ENCODE peak calls at places on chromosomes 7 and 10, in ten cellular contexts. D, Y, R, S, H, U, X, T, F and N are unnamed samples.

GRCh38 chr7:3453398-3453797 is 152.3 kb downstream of the SDK1 start:
- DNase-seq in F (no peak), R (no peak), T (no peak), S (no peak), Y (no peak), D (no peak), U (no peak), H (no peak), X (no peak), N (no peak)

GRCh38 chr10:24707445-24707844 is 16.2 kb downstream of the ARHGAP21 start:
- DNase-seq in F (no peak), D (no peak), H (no peak), R (no peak), S (no peak), T (no peak), Y (no peak), U (no peak), X (no peak), N (no peak)

GRCh38 chr7:78018541-78019456 is 220.2 kb downstream of the PHTF2 start:
- DNase-seq in U (peak), Y (no peak), D (peak), S (peak), R (no peak), X (no peak), F (peak), H (peak), T (peak), N (peak)

GRCh38 chr10:21509391-21510217 is 15.9 kb downstream of the SKIDA1 start:
- DNase-seq in X (no peak), R (no peak), Y (no peak), T (no peak), S (peak), F (no peak), U (no peak), D (no peak), H (peak), N (no peak)

GRCh38 chr7:80884511-80885195 is 34.2 kb downstream of the SEMA3C start:
- DNase-seq in U (no peak), R (no peak), F (no peak), S (no peak), H (no peak), Y (no peak), D (no peak), T (no peak), X (no peak), N (no peak)

GRCh38 chr10:78053201-78053868 is 19.7 kb downstream of the RPS24 start:
- DNase-seq in F (no peak), H (peak), Y (no peak), T (no peak), X (no peak), D (no peak), S (no peak), U (no peak), R (no peak), N (no peak)

GRCh38 chr7:97118306-97118917 is 914 bp downstream of the SDHAF3 start:
- DNase-seq in H (no peak), U (no peak), Y (no peak), R (no peak), F (no peak), S (no peak), T (no peak), D (no peak), X (no peak), N (no peak)

GRCh38 chr10:118472961-118473675 is 122.3 kb downstream of the PRLHR start:
- DNase-seq in T (no peak), S (no peak), D (no peak), F (no peak), Y (no peak), R (no peak), H (no peak), X (no peak), U (no peak), N (no peak)

GRCh38 chr10:129760003-129760315 is 204.1 kb downstream of the EBF3 start:
- DNase-seq in H (no peak), U (no peak), F (no peak), Y (no peak), X (no peak), R (no peak), S (no peak), T (no peak), D (no peak), N (peak)

GRCh38 chr10:121054876-121055275 is 203.7 kb downstream of the WDR11 start:
- DNase-seq in R (no peak), U (no peak), T (no peak), D (no peak), H (no peak), F (no peak), X (no peak), Y (no peak), S (no peak), N (no peak)

GRCh38 chr7:7884855-7885254 is 83.7 kb upstream of the GLCCI1 start:
- DNase-seq in D (no peak), R (no peak), Y (no peak), T (no peak), S (no peak), H (no peak), U (no peak), F (no peak), X (no peak), N (no peak)

GRCh38 chr7:70347880-70348279 is 749.6 kb downstream of the AUTS2 start:
- DNase-seq in U (no peak), H (no peak), Y (no peak), R (peak), X (no peak), S (no peak), T (no peak), F (no peak), D (no peak), N (no peak)

GRCh38 chr10:104254493-104255243 is at the start of gene GSTO1:
- DNase-seq in H (peak), X (no peak), D (peak), S (peak), U (peak), Y (peak), R (peak), F (peak), T (peak), N (peak)

GRCh38 chr10:61592581-61592980 is 70.1 kb upstream of the CABCOCO1 start:
- DNase-seq in U (no peak), Y (peak), S (peak), D (no peak), T (no peak), F (peak), R (no peak), X (no peak), H (no peak), N (no peak)

GRCh38 chr7:36736090-36736826 is 12.0 kb upstream of the AOAH start:
- DNase-seq in Y (no peak), X (no peak), S (no peak), T (no peak), U (no peak), R (no peak), D (no peak), F (no peak), H (no peak), N (no peak)

DNA sequence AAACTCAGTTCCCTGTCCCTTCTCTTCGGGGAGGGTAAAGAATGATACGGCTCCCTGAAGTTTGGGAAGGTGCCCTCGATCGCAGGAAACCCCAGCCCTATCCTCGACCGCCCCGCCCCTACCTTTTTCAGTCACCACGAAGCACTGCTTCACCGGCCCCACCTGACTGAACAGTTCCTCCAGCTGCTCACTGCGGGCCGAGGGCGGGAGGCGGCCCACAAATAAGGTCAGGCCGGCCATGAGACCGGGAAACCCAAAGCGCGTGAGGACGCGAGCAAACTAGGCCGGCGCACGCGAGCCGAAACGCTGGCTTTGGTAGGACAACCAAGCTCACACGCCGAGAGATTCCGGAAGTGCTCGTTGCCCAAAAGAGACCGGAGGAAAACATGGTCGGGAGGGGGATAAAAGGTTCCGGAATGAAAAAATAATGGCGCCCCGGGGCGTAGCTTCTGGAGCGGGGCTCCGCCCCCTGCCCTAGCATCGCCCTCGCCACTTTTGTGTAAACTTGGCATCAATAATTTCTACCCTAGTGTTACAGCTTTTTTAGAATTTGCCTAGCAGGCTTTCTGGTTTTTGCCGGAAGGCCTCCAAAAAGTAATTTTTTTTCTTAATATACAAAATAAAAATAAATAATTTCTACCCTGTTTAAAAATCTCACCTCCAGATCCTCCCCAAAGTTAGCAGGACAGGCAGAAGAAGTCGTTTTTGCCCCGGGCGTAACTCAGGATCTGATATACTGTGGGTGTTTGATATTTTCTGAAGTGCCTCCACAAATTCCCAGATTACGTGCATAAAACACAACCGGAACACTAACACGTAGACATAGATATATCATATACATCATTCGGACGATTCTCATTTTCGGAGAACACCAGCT is at the start of gene RBM28:
- DNase-seq in S (peak), U (peak), H (peak), R (peak), Y (peak), F (peak), T (peak), D (peak), X (peak), N (peak)
- TF ChIP-seq POLR2A in S (peak), U (peak), H (peak), R (peak), Y (peak), F (peak), T (no peak), D (peak), X (peak), N (no peak)

GRCh38 chr10:112949875-112950507 is at the start of gene TCF7L2:
- DNase-seq in H (peak), S (peak), T (peak), F (peak), U (peak), D (peak), Y (peak), R (no peak), X (peak), N (peak)
- TF ChIP-seq POLR2A in H (peak), S (peak), T (peak), F (no peak), U (peak), D (peak), Y (no peak), R (no peak), X (peak), N (peak)

DNA sequence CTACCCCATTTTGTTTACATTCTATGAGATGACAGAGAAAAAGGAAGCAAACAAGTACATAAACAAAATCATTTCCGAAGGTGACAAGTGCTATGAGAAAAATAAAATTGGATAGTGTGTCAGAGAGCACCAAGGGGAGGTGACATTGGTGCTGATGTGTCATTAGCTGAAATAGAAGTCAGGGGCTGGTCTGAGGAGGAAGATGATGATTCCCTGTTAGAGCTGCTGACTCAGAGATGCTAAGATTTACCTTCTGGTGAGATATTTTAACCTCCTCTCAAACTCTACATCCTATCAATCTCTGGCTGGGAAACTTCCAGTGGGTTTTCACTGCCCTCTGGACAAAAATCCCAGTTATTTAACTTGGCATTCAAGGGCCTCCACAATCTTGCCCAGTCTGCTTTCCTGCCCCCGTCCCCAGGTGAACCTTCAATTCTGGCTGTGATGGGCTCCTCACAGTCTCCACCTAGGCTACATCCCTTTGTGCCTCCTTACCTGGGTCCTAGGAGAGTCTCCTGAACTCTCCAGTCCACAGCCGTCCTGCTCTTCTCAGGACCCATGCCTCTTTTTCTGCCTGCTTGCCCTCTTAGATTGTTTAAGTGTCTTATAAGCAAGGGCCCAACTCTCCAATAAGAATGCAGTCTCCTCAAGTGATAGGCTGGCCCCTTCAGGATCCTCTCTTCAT is 26.6 kb downstream of the DUSP5 start:
- DNase-seq in H (no peak), Y (no peak), U (no peak), X (no peak), R (no peak), D (no peak), S (no peak), F (no peak), T (no peak), N (no peak)
- TF ChIP-seq POLR2A in H (no peak), Y (no peak), U (no peak), X (no peak), R (no peak), D (no peak), S (no peak), F (no peak), T (no peak), N (no peak)

GRCh38 chr7:55020481-55020871 is 1.7 kb downstream of the EGFR start:
- DNase-seq in R (no peak), X (no peak), H (peak), F (no peak), D (no peak), Y (no peak), S (peak), T (peak), U (peak), N (peak)
- TF ChIP-seq POLR2A in R (no peak), X (peak), H (no peak), F (no peak), D (no peak), Y (no peak), S (no peak), T (no peak), U (no peak), N (no peak)

DNA sequence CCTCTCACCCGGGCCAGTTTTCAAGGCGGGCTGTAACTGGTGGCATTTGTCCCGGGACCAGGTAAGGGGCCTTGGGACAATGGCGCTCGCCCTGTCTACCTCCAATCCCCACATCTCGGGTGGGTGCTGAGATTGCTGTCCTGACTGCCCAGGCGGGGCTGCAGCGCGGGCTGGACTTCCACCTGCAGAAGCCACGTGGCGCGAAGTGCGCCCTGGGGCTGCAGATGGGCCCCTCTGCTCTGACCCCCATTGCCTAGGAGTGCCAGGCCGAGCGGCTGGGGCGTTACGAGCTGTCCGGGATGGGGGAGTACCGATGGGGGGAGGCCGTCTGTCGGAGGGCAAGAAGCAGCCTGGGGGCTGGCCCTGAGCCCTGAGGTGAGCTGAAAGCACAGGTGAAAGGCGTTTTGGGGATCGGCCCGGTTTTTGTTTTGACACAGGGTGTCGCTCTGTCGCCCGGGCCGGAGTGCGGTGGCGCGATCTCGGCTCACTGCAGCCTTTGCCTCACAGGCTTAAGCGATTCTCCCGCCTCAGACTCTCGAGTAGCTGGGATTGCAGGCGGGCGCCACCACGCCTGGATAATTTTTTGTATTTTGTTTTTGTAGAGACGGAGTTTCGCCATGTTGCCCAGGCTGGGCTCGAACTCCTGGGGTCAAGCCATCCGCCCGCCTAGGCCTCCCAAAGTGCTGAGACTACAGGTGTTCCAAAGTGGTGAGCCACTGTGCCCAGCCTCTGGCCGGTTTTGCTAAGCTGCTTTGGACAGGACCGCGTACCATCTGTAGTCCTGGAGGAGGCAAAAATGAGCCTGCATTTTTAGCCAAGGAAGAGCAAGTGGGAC is at the start of gene SFXN2:
- DNase-seq in S (peak), U (peak), D (peak), X (no peak), F (no peak), R (no peak), T (no peak), H (no peak), Y (no peak), N (no peak)
- TF ChIP-seq POLR2A in S (no peak), U (peak), D (peak), X (no peak), F (no peak), R (peak), T (no peak), H (no peak), Y (peak), N (no peak)

GRCh38 chr7:129948877-129949291 is 3.9 kb downstream of the UBE2H start:
- DNase-seq in S (peak), Y (peak), R (peak), D (peak), F (peak), X (peak), U (peak), H (peak), T (peak), N (peak)
- TF ChIP-seq POLR2A in S (peak), Y (no peak), R (no peak), D (peak), F (no peak), X (peak), U (peak), H (peak), T (no peak), N (peak)

GRCh38 chr7:74092964-74093339 is 9.3 kb downstream of the LIMK1 start:
- DNase-seq in S (peak), U (peak), T (peak), H (peak), Y (no peak), F (peak), X (no peak), D (peak), R (peak), N (peak)
- TF ChIP-seq POLR2A in S (no peak), U (no peak), T (no peak), H (no peak), Y (no peak), F (no peak), X (no peak), D (no peak), R (peak), N (no peak)

DNA sequence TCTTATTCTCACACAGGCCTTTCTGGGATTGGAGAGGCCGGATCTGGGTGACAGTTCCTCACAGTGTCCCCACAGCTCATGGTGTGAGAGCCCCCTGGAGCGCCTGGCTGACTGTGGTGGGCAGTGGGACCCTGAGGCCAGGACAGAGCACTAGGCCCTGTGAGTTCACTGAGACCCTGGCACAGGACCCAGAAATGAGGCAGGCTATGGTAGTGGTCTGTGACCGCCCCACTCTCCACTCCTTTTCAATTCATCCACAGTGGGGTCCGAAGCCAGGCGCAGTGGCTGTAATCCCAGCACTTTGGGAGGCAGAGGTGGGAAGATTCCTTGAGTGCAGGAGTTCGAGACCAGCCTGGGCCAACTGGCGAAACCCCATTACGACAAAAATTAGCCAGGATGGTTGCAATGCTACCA is 95.9 kb upstream of the TNRC18 start:
- DNase-seq in T (no peak), S (no peak), U (no peak), F (no peak), D (no peak), H (no peak), X (no peak), Y (no peak), R (no peak), N (no peak)
- TF ChIP-seq POLR2A in T (no peak), S (no peak), U (no peak), F (no peak), D (no peak), H (no peak), X (no peak), Y (no peak), R (no peak), N (no peak)

GRCh38 chr7:123558506-123558874 is 872 bp upstream of the NDUFA5 start:
- DNase-seq in Y (no peak), U (no peak), F (no peak), S (no peak), D (no peak), H (no peak), R (no peak), X (no peak), T (no peak), N (no peak)

GRCh38 chr7:123562121-123562520 is 4.5 kb upstream of the NDUFA5 start:
- DNase-seq in R (no peak), D (no peak), H (no peak), X (no peak), U (no peak), Y (no peak), T (no peak), S (no peak), F (no peak), N (no peak)

GRCh38 chr7:123557016-123557630 is 495 bp downstream of the NDUFA5 start:
- DNase-seq in T (no peak), R (no peak), Y (no peak), X (no peak), H (no peak), D (no peak), F (no peak), U (no peak), S (no peak), N (no peak)

GRCh38 chr7:123555484-123555883 is 2.1 kb downstream of the NDUFA5 start:
- DNase-seq in F (no peak), U (no peak), X (no peak), S (no peak), R (no peak), Y (no peak), H (no peak), D (no peak), T (no peak), N (no peak)

DNA sequence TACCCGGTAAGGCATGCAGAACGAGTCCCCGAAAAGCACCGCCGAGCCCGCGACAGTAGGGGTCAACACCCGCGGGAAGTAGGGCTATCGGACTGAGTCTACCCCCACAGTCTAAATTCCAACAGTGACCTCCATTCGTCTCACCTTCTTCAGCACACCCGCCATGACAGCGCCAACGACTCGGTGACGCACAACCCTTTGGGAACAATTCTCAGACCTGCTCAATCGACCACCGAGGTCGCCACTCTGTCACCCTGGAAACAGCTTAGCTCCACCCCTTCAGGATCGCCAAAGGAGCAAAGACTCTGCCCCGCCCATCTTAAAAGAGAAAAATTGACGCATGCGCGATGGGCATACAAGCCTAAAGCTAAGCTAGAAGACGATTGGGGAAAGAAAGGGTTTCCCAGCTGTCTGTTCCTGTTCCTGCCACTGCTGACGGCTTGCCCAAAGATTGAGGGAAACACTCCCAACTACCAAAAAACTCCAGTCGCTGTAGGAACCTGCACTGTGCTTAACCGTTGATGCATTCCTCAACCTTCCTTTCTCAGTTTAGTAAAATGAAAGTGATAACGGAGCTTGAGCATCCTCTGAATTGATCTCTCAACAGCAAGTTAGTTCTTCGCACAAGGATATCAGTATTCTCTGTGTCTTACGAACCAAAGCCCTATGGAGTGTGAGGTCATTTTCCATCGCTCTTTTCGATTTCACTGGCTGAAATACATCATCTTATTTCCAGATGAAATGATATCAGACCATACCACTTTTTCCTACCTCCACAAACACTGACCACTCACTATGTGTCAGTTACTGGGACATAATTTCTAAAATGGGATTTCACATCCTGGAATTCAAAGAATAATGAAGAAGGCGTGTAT is at the start of gene NDUFA5:
- DNase-seq in Y (peak), H (peak), S (peak), R (peak), U (peak), T (peak), D (peak), F (peak), X (peak), N (peak)
- TF ChIP-seq POLR2A in Y (peak), H (peak), S (peak), R (peak), U (peak), T (peak), D (peak), F (peak), X (peak), N (peak)

GRCh38 chr10:68725016-68725415 is 4.0 kb downstream of the CCAR1 start:
- DNase-seq in F (no peak), X (no peak), Y (no peak), T (no peak), S (no peak), R (no peak), U (no peak), D (no peak), H (no peak), N (no peak)
- TF ChIP-seq POLR2A in F (no peak), X (no peak), Y (no peak), T (no peak), S (no peak), R (no peak), U (no peak), D (no peak), H (no peak), N (no peak)